ENCODE peak calls at places on chromosomes 2 and 18, in ten cellular contexts. M is cardiac muscle cell, V is HepG2, B is left ventricle myocardium inferior, N is A673, Q is tibial artery, R is IMR-90, C is astrocyte, A is body of pancreas, P is transverse colon. I is an unnamed sample.

GRCh38 chr2:172081248-172082022 is 3.9 kb upstream of the DLX1 start:
- DNase-seq in V (no peak), Q (no peak), C (no peak), B (no peak), N (no peak), A (no peak), P (no peak), R (no peak), M (no peak), I (no peak)

GRCh38 chr2:241763551-241764271 is 12.9 kb upstream of the GAL3ST2 start:
- DNase-seq in B (no peak), Q (peak), M (no peak), A (no peak), V (no peak), C (no peak), N (no peak), R (no peak), P (no peak), I (no peak)

GRCh38 chr2:198054299-198054698 is 249.9 kb downstream of the PLCL1 start:
- DNase-seq in A (peak), R (peak), P (peak), C (peak), V (peak), N (peak), B (peak), Q (no peak), M (peak), I (no peak)

GRCh38 chr18:34738173-34738894 is 28.2 kb downstream of the DTNA start:
- DNase-seq in P (no peak), V (peak), A (no peak), M (peak), Q (no peak), N (peak), B (peak), C (peak), R (no peak), I (no peak)

GRCh38 chr2:45432406-45432805 is 178.7 kb downstream of the SRBD1 start:
- DNase-seq in B (no peak), A (no peak), M (no peak), P (no peak), Q (no peak), V (no peak), N (peak), C (no peak), R (peak), I (no peak)

GRCh38 chr2:99857867-99858444 is 284.4 kb downstream of the AFF3 start:
- DNase-seq in A (no peak), C (no peak), R (no peak), M (no peak), B (no peak), N (no peak), P (no peak), V (no peak), Q (no peak), I (no peak)

GRCh38 chr2:21890041-21890440 is 766.3 kb downstream of the TDRD15 start:
- DNase-seq in M (no peak), V (peak), Q (no peak), B (no peak), R (no peak), C (no peak), A (no peak), N (no peak), P (no peak), I (no peak)

GRCh38 chr18:13618760-13619438 is 107.5 kb downstream of the FAM210A start:
- DNase-seq in N (no peak), Q (no peak), A (no peak), R (no peak), C (no peak), P (no peak), M (no peak), V (no peak), B (no peak), I (no peak)

GRCh38 chr2:160042054-160042453 is 20.4 kb downstream of the PLA2R1 start:
- DNase-seq in P (no peak), R (no peak), Q (no peak), M (no peak), V (no peak), B (no peak), N (no peak), A (no peak), C (no peak), I (no peak)

GRCh38 chr2:236997086-236997485 is 88.6 kb upstream of the COPS8 start:
- DNase-seq in B (no peak), P (no peak), R (no peak), N (no peak), C (peak), Q (no peak), V (no peak), A (peak), M (peak), I (no peak)

GRCh38 chr2:2824588-2824987 is 493.5 kb upstream of the MYT1L start:
- DNase-seq in N (no peak), R (no peak), Q (no peak), A (no peak), P (no peak), C (no peak), V (no peak), B (no peak), M (no peak), I (no peak)

GRCh38 chr2:41967426-41968181 is 80.2 kb upstream of the PKDCC start:
- DNase-seq in C (peak), P (peak), A (peak), M (no peak), Q (peak), V (no peak), N (no peak), B (peak), R (no peak), I (peak)

GRCh38 chr2:14634885-14635871 is 2.7 kb downstream of the LRATD1 start:
- DNase-seq in C (peak), R (peak), N (peak), V (no peak), P (peak), B (peak), Q (peak), A (peak), M (peak), I (peak)

GRCh38 chr18:63676526-63676925 is 14.8 kb upstream of the SERPINB3 start:
- DNase-seq in P (no peak), A (peak), B (no peak), C (no peak), Q (no peak), M (peak), R (no peak), V (no peak), N (peak), I (no peak)

GRCh38 chr2:174340400-174341300 is 5.9 kb downstream of the SP9 start:
- DNase-seq in N (no peak), A (no peak), B (no peak), V (peak), M (peak), P (no peak), Q (no peak), C (no peak), R (no peak), I (no peak)

GRCh38 chr2:6955523-6956136 is 38.4 kb downstream of the RNF144A start:
- DNase-seq in P (no peak), M (peak), Q (no peak), A (no peak), N (no peak), V (no peak), R (no peak), C (no peak), B (no peak), I (peak)

GRCh38 chr18:7901657-7902056 is 334.5 kb downstream of the PTPRM start:
- DNase-seq in B (no peak), N (no peak), M (no peak), C (no peak), A (no peak), R (peak), P (no peak), Q (no peak), V (no peak), I (no peak)

GRCh38 chr2:55957142-55957541 is 33.6 kb upstream of the EFEMP1 start:
- DNase-seq in Q (no peak), P (no peak), R (no peak), C (peak), B (no peak), V (no peak), M (no peak), A (no peak), N (no peak), I (no peak)

GRCh38 chr18:55875330-55875933 is 287.4 kb upstream of the TCF4 start:
- DNase-seq in P (no peak), C (no peak), Q (no peak), B (no peak), M (no peak), A (no peak), V (no peak), N (no peak), R (no peak), I (no peak)

GRCh38 chr2:44596537-44597320 is 235.0 kb downstream of the CAMKMT start:
- DNase-seq in R (no peak), P (no peak), M (no peak), N (peak), V (no peak), B (no peak), A (no peak), Q (no peak), C (no peak), I (no peak)

GRCh38 chr2:146457221-146457620 is 1387.6 kb upstream of the ACVR2A start:
- DNase-seq in C (peak), B (no peak), R (no peak), A (no peak), V (no peak), N (no peak), Q (no peak), P (no peak), M (no peak), I (no peak)

GRCh38 chr2:182324665-182325064 is 102.2 kb downstream of the PDE1A start:
- DNase-seq in M (no peak), R (peak), V (no peak), Q (no peak), A (no peak), N (no peak), P (no peak), C (peak), B (no peak), I (no peak)

GRCh38 chr18:49011291-49011746 is 60.6 kb upstream of the SMAD7 start:
- DNase-seq in V (no peak), C (no peak), P (peak), M (no peak), Q (peak), R (no peak), B (no peak), A (no peak), N (no peak), I (no peak)

GRCh38 chr2:85579266-85579935 is 2.0 kb downstream of the VAMP8 start:
- DNase-seq in M (no peak), N (no peak), P (no peak), A (no peak), V (no peak), Q (no peak), B (no peak), C (no peak), R (no peak), I (no peak)

GRCh38 chr2:216679658-216680024 is 15.7 kb downstream of the IGFBP5 start:
- DNase-seq in B (peak), P (no peak), M (peak), Q (peak), V (no peak), A (no peak), R (peak), N (no peak), C (no peak), I (no peak)

GRCh38 chr2:227862227-227862740 is 9.1 kb upstream of the DAW1 start:
- DNase-seq in A (peak), V (peak), B (no peak), P (peak), R (peak), M (peak), Q (no peak), N (peak), C (no peak), I (no peak)

GRCh38 chr2:199589303-199589702 is 131.6 kb upstream of the SATB2 start:
- DNase-seq in N (peak), M (no peak), R (no peak), V (no peak), P (no peak), B (no peak), Q (no peak), C (peak), A (no peak), I (no peak)

GRCh38 chr2:96540136-96540535 is 3.6 kb downstream of the ARID5A start:
- DNase-seq in V (no peak), N (no peak), P (no peak), A (no peak), M (no peak), R (peak), B (no peak), C (peak), Q (no peak), I (no peak)

GRCh38 chr2:12717988-12718661 is 1.4 kb downstream of the TRIB2 start:
- DNase-seq in N (peak), A (no peak), V (no peak), R (peak), Q (peak), C (no peak), M (peak), B (no peak), P (no peak), I (no peak)

GRCh38 chr2:113391073-113391472 is 46.4 kb upstream of the ZNG1B start:
- DNase-seq in A (no peak), P (no peak), B (no peak), C (no peak), R (no peak), M (no peak), Q (no peak), V (no peak), N (no peak), I (no peak)

GRCh38 chr2:113390133-113390849 is 47.2 kb upstream of the ZNG1B start:
- DNase-seq in Q (no peak), N (peak), R (peak), C (peak), P (peak), B (no peak), V (peak), M (peak), A (peak), I (peak)
- H3K27ac ChIP-seq in Q (no peak), N (no peak), R (no peak), C (no peak), P (no peak), B (no peak), V (no peak), M (no peak), A (peak), I (no peak)

GRCh38 chr2:16362611-16363010 is 303.0 kb downstream of the CYRIA start:
- DNase-seq in R (no peak), Q (no peak), P (no peak), C (no peak), V (no peak), M (no peak), B (no peak), N (no peak), A (no peak), I (no peak)
- H3K4me3 ChIP-seq in R (no peak), Q (no peak), P (no peak), C (no peak), V (no peak), M (no peak), B (no peak), N (no peak), A (no peak), I (no peak)

DNA sequence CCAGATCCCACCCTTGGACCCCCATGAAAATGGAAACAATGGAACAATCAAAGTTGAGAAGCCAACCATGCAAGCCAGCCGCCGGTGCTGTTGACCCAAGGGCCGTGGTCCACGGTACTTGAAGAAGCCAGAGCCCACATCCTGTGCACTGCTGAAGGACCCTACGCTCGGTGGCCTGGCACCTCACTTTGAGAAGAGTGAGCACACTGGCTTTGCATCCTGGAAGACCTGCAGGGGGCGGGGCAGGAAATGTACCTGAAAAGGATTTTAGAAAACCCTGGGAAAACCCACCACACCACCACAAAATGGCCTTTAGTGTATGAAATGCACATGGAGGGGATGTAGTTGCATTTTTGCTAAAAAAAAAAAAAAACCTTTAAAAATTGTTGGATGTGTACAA is 26.5 kb upstream of the TXNDC2 start:
- DNase-seq in V (no peak), R (no peak), B (no peak), P (no peak), M (no peak), Q (no peak), N (no peak), A (no peak), C (no peak), I (no peak)
- TF ChIP-seq CTCF in V (no peak), R (no peak), B (no peak), P (no peak), M (no peak), Q (no peak), N (no peak), A (no peak), C (no peak), I (no peak)

DNA sequence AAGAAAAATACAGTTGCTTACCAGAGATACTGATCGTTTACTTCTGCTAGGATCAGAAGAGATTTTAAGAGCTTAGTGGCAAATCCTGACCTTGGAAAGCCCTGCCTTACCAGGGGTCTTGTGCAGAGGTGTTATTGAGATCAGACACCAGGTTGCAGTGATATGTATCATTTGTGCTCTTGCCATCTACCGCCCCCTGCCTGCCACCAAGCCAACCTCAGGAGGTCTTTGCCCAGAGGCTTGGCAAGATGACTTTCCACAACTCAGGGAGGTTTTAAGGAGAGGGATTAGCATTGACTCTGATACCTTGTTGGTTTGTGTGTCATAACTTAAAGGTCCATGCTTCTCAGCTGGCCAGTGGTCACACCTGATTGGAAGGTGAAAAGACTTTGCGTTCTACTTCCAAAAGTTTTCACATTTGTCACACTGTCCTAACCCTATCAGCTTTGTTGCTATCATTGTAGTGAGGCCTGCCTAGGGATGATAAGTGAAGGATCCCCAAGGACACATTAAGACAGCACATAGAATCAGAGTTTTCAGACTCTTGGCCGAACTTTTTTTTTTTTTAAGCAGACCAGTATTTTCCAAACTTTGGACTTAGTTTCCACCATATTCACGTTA is 46.2 kb upstream of the MGAT5 start:
- DNase-seq in B (peak), N (peak), R (peak), Q (peak), V (peak), P (peak), A (peak), C (no peak), M (peak), I (peak)
- H3K27ac ChIP-seq in B (peak), N (no peak), R (no peak), Q (no peak), V (no peak), P (no peak), A (peak), C (no peak), M (no peak), I (peak)

GRCh38 chr2:50719837-50720694 is 311.9 kb downstream of the NRXN1 start:
- DNase-seq in Q (no peak), N (no peak), R (no peak), A (no peak), M (no peak), V (no peak), B (no peak), C (no peak), P (no peak), I (no peak)

GRCh38 chr2:50724837-50725236 is 307.1 kb downstream of the NRXN1 start:
- DNase-seq in M (no peak), N (no peak), A (no peak), V (no peak), R (no peak), B (no peak), P (no peak), C (no peak), Q (no peak), I (no peak)

GRCh38 chr2:50723549-50723948 is 308.4 kb downstream of the NRXN1 start:
- DNase-seq in A (no peak), P (no peak), B (no peak), V (no peak), C (no peak), N (no peak), Q (no peak), R (no peak), M (no peak), I (no peak)

GRCh38 chr2:50722828-50723227 is 309.1 kb downstream of the NRXN1 start:
- DNase-seq in M (no peak), R (no peak), B (no peak), A (no peak), C (peak), N (no peak), Q (no peak), P (no peak), V (no peak), I (no peak)

GRCh38 chr2:50720695-50721314 is 311.1 kb downstream of the NRXN1 start:
- DNase-seq in Q (no peak), N (no peak), A (no peak), B (no peak), R (peak), V (no peak), M (peak), C (peak), P (no peak), I (no peak)
- H3K4me3 ChIP-seq in Q (no peak), N (no peak), A (no peak), B (no peak), R (no peak), V (no peak), M (no peak), C (no peak), P (no peak), I (no peak)

GRCh38 chr2:72583376-72583775 is 242.5 kb downstream of the EXOC6B start:
- DNase-seq in N (no peak), V (no peak), R (no peak), Q (no peak), B (no peak), P (no peak), A (no peak), M (no peak), C (no peak), I (no peak)

GRCh38 chr2:72576861-72577260 is 249.0 kb downstream of the EXOC6B start:
- DNase-seq in B (no peak), C (peak), M (no peak), P (no peak), V (no peak), A (no peak), Q (no peak), N (no peak), R (peak), I (no peak)

GRCh38 chr2:72576459-72576858 is 249.4 kb downstream of the EXOC6B start:
- DNase-seq in C (peak), N (peak), Q (no peak), B (no peak), R (no peak), P (no peak), M (no peak), A (no peak), V (no peak), I (no peak)

GRCh38 chr2:72579595-72580180 is 246.1 kb downstream of the EXOC6B start:
- DNase-seq in R (peak), C (peak), N (peak), V (peak), M (peak), B (no peak), Q (no peak), P (no peak), A (no peak), I (no peak)

DNA sequence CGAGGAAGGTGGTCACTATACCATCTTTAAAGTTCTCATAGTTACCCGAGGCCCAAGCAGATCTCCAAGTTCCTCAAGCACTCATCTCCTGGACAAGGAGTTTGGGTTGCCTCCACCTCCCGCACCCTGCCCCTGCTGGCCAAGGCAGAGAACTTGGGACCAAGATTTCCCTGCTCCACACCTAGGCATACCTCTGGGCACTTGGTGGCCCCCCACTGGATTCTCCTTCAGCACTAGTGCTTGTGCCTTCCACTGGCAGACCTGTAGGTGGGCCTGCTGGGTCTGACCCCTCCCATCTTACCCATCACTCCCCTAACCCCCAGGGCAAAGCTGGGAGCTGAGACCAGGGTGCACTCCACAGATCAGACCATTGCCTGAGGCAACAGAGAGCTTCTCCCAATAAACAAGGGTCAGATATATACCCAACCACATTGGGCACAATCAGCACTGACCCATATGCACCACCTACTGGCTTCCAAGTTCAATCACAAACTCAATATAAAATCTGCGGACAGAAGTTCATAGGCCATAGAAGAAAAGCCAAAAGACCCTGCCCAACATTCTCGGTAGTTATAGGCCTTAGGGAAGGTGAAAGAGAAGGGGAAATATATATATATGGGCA is 244.2 kb downstream of the EXOC6B start:
- DNase-seq in A (no peak), V (no peak), B (no peak), Q (no peak), P (no peak), N (no peak), R (no peak), C (no peak), M (no peak), I (no peak)
- TF ChIP-seq CTCF in A (no peak), V (no peak), B (no peak), Q (no peak), P (no peak), N (peak), R (no peak), C (no peak), M (no peak), I (no peak)

GRCh38 chr2:128490881-128491778 is 172.5 kb upstream of the HS6ST1 start:
- DNase-seq in Q (peak), P (no peak), V (no peak), R (no peak), B (no peak), C (no peak), M (no peak), N (no peak), A (no peak), I (no peak)
- H3K27ac ChIP-seq in Q (no peak), P (no peak), V (no peak), R (no peak), B (no peak), C (no peak), M (no peak), N (no peak), A (no peak), I (no peak)

I was measured in lung.